ENCODE peak calls at places on chromosomes 13 and 19, in five cellular contexts. One of them, this sample, is unnamed.

GRCh38 chr13:96958286-96958891 is 35.9 kb downstream of the OXGR1 start:
- DNase-seq in neuronal stem cell: peak; percentile 33
- DNase-seq in mesenchymal stem cell: peak; percentile 31
- DNase-seq in trophoblast cell: peak; percentile 14
- DNase-seq in H1: no peak
- DNase-seq in this sample: no peak

GRCh38 chr13:96090240-96091101 is 564 bp downstream of the HS6ST3 start:
- DNase-seq in neuronal stem cell: peak; percentile 11
- DNase-seq in mesenchymal stem cell: no peak
- DNase-seq in trophoblast cell: no peak
- DNase-seq in H1: no peak
- DNase-seq in this sample: peak; percentile 40

GRCh38 chr19:51550848-51551672 is 19.6 kb upstream of the SIGLEC6 start:
- DNase-seq in neuronal stem cell: no peak
- DNase-seq in mesenchymal stem cell: no peak
- DNase-seq in trophoblast cell: peak; percentile 29
- DNase-seq in H1: no peak
- DNase-seq in this sample: no peak

GRCh38 chr13:44768775-44769578 is 192.8 kb upstream of the TSC22D1 start:
- DNase-seq in neuronal stem cell: no peak
- DNase-seq in mesenchymal stem cell: no peak
- DNase-seq in trophoblast cell: peak; percentile 40
- DNase-seq in H1: no peak
- DNase-seq in this sample: no peak

GRCh38 chr13:21639604-21640003 is 31.3 kb upstream of the FGF9 start:
- DNase-seq in neuronal stem cell: peak; percentile 66
- DNase-seq in mesenchymal stem cell: no peak
- DNase-seq in trophoblast cell: no peak
- DNase-seq in H1: no peak
- DNase-seq in this sample: no peak

GRCh38 chr13:51861728-51862300 is at the start of gene CCDC70:
- DNase-seq in neuronal stem cell: no peak
- DNase-seq in mesenchymal stem cell: no peak
- DNase-seq in trophoblast cell: no peak
- DNase-seq in H1: no peak
- DNase-seq in this sample: no peak

GRCh38 chr19:23070353-23070781 is 46.5 kb upstream of the ZNF730 start:
- DNase-seq in neuronal stem cell: no peak
- DNase-seq in mesenchymal stem cell: no peak
- DNase-seq in trophoblast cell: peak; percentile 51
- DNase-seq in H1: peak; percentile 51
- DNase-seq in this sample: peak; percentile 43

GRCh38 chr13:98761126-98761978 is 8.9 kb upstream of the SLC15A1 start:
- DNase-seq in neuronal stem cell: no peak
- DNase-seq in mesenchymal stem cell: peak; percentile 85
- DNase-seq in trophoblast cell: no peak
- DNase-seq in H1: no peak
- DNase-seq in this sample: no peak

GRCh38 chr13:80336335-80336734 is 4.6 kb downstream of the SPRY2 start:
- DNase-seq in neuronal stem cell: no peak
- DNase-seq in mesenchymal stem cell: peak; percentile 44
- DNase-seq in trophoblast cell: no peak
- DNase-seq in H1: no peak
- DNase-seq in this sample: no peak

GRCh38 chr19:2329162-2329505 is 650 bp downstream of the SPPL2B start:
- DNase-seq in neuronal stem cell: no peak
- DNase-seq in mesenchymal stem cell: no peak
- DNase-seq in trophoblast cell: no peak
- DNase-seq in H1: no peak
- DNase-seq in this sample: no peak

GRCh38 chr19:45439190-45439568 is 15.5 kb upstream of the ERCC1 start:
- DNase-seq in neuronal stem cell: no peak
- DNase-seq in mesenchymal stem cell: no peak
- DNase-seq in trophoblast cell: no peak
- DNase-seq in H1: no peak
- DNase-seq in this sample: no peak

GRCh38 chr19:18465214-18465963 is 27.5 kb upstream of the ISYNA1 start:
- DNase-seq in neuronal stem cell: no peak
- DNase-seq in mesenchymal stem cell: no peak
- DNase-seq in trophoblast cell: no peak
- DNase-seq in H1: no peak
- DNase-seq in this sample: no peak

GRCh38 chr19:49533551-49534488 is 6.0 kb downstream of the RCN3 start:
- DNase-seq in neuronal stem cell: peak; percentile 71
- DNase-seq in mesenchymal stem cell: peak; percentile 82
- DNase-seq in trophoblast cell: peak; percentile 44
- DNase-seq in H1: no peak
- DNase-seq in this sample: peak; percentile 79

GRCh38 chr13:110524484-110525254 is 36.9 kb downstream of the RAB20 start:
- DNase-seq in neuronal stem cell: no peak
- DNase-seq in mesenchymal stem cell: no peak
- DNase-seq in trophoblast cell: no peak
- DNase-seq in H1: no peak
- DNase-seq in this sample: no peak

GRCh38 chr13:74869846-74870245 is 612.1 kb downstream of the TBC1D4 start:
- DNase-seq in neuronal stem cell: no peak
- DNase-seq in mesenchymal stem cell: peak; percentile 9
- DNase-seq in trophoblast cell: no peak
- DNase-seq in H1: no peak
- DNase-seq in this sample: no peak

GRCh38 chr13:40408602-40409001 is 257.8 kb downstream of the FOXO1 start:
- DNase-seq in neuronal stem cell: no peak
- DNase-seq in mesenchymal stem cell: peak; percentile 42
- DNase-seq in trophoblast cell: no peak
- DNase-seq in H1: no peak
- DNase-seq in this sample: no peak

GRCh38 chr13:46663216-46663615 is 110.2 kb downstream of the LRCH1 start:
- DNase-seq in neuronal stem cell: no peak
- DNase-seq in mesenchymal stem cell: peak; percentile 34
- DNase-seq in trophoblast cell: no peak
- DNase-seq in H1: no peak
- DNase-seq in this sample: no peak

DNA sequence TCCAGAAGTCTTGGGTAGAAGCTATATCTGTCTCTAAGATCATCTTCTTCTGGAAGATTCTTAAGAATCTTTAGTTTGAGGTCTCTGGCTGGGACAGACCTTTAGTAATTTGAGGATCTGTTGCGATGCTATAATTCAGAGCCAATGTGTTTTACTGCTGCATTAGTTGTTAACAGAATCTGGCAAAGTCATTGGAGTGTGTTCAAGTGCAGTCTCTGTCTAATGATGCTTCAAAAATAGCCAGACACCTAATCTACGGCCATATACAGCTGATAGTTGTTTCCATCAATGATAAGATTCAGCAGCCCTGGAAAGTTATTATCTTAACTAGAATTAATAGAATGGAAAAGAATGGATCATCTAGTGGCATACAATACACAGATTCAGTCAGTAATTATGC is 72.6 kb downstream of the CDK8 start:
- DNase-seq in neuronal stem cell: no peak
- DNase-seq in mesenchymal stem cell: no peak
- DNase-seq in trophoblast cell: no peak
- DNase-seq in H1: no peak
- DNase-seq in this sample: no peak
- H2BK12ac ChIP-seq in neuronal stem cell: no peak overlapping the region
- H2BK12ac ChIP-seq in mesenchymal stem cell: no peak overlapping the region
- H2BK12ac ChIP-seq in trophoblast cell: no peak overlapping the region
- H2BK12ac ChIP-seq in H1: no peak overlapping the region
- H2BK12ac ChIP-seq in this sample: no peak overlapping the region

GRCh38 chr19:15316498-15316897 is 15.8 kb downstream of the BRD4 start:
- DNase-seq in neuronal stem cell: no peak
- DNase-seq in mesenchymal stem cell: peak; percentile 75
- DNase-seq in trophoblast cell: no peak
- DNase-seq in H1: no peak
- DNase-seq in this sample: no peak
- H2AK5ac ChIP-seq in neuronal stem cell: no peak overlapping the region
- H2AK5ac ChIP-seq in mesenchymal stem cell: no peak overlapping the region
- H2AK5ac ChIP-seq in trophoblast cell: no peak overlapping the region
- H2AK5ac ChIP-seq in H1: no peak overlapping the region
- H2AK5ac ChIP-seq in this sample: no peak overlapping the region

GRCh38 chr19:13092206-13092605 is 10.5 kb downstream of the LYL1 start:
- DNase-seq in neuronal stem cell: no peak
- DNase-seq in mesenchymal stem cell: no peak
- DNase-seq in trophoblast cell: no peak
- DNase-seq in H1: no peak
- DNase-seq in this sample: no peak
- H3K9ac ChIP-seq in neuronal stem cell: no peak overlapping the region
- H3K9ac ChIP-seq in mesenchymal stem cell: peak overlapping the region; percentile 59
- H3K9ac ChIP-seq in trophoblast cell: no peak overlapping the region
- H3K9ac ChIP-seq in H1: no peak overlapping the region
- H3K9ac ChIP-seq in this sample: no peak overlapping the region

DNA sequence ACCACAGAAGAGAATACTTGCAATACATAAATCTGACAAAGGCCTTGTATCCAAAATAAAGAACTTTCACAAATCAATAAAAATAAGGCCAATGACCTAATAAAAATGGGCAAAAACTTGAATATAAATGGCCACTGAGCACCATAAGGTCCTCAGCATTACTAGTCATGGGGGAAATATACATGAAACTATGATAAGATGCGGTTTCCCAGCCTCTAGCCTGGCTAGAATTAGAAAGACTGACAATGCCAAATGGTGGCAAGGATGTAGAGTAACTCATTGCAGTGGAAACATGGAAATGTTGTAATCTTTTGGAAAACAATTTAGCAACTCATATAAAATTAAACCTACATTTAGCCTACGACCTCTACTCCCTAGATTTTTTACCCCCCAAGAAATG is 227.1 kb downstream of the GGACT start:
- DNase-seq in neuronal stem cell: no peak
- DNase-seq in mesenchymal stem cell: peak; percentile 13
- DNase-seq in trophoblast cell: no peak
- DNase-seq in H1: no peak
- DNase-seq in this sample: no peak
- H2BK12ac ChIP-seq in neuronal stem cell: no peak overlapping the region
- H2BK12ac ChIP-seq in mesenchymal stem cell: no peak overlapping the region
- H2BK12ac ChIP-seq in trophoblast cell: no peak overlapping the region
- H2BK12ac ChIP-seq in H1: no peak overlapping the region
- H2BK12ac ChIP-seq in this sample: no peak overlapping the region

GRCh38 chr19:4390017-4390861 is 10.1 kb downstream of the SH3GL1 start:
- DNase-seq in neuronal stem cell: no peak
- DNase-seq in mesenchymal stem cell: peak; percentile 67
- DNase-seq in trophoblast cell: no peak
- DNase-seq in H1: peak; percentile 51
- DNase-seq in this sample: peak; percentile 82

GRCh38 chr19:4389511-4390016 is 10.8 kb downstream of the SH3GL1 start:
- DNase-seq in neuronal stem cell: no peak
- DNase-seq in mesenchymal stem cell: no peak
- DNase-seq in trophoblast cell: no peak
- DNase-seq in H1: no peak
- DNase-seq in this sample: no peak

GRCh38 chr19:4391701-4392543 is 8.4 kb downstream of the SH3GL1 start:
- DNase-seq in neuronal stem cell: no peak
- DNase-seq in mesenchymal stem cell: peak; percentile 70
- DNase-seq in trophoblast cell: peak; percentile 98
- DNase-seq in H1: no peak
- DNase-seq in this sample: no peak

GRCh38 chr19:4389064-4389375 is 11.3 kb downstream of the SH3GL1 start:
- DNase-seq in neuronal stem cell: no peak
- DNase-seq in mesenchymal stem cell: no peak
- DNase-seq in trophoblast cell: no peak
- DNase-seq in H1: no peak
- DNase-seq in this sample: no peak

GRCh38 chr19:4390862-4391693 is 9.3 kb downstream of the SH3GL1 start:
- DNase-seq in neuronal stem cell: no peak
- DNase-seq in mesenchymal stem cell: no peak
- DNase-seq in trophoblast cell: peak; percentile 49
- DNase-seq in H1: no peak
- DNase-seq in this sample: no peak
- H2AK5ac ChIP-seq in neuronal stem cell: peak overlapping the region; percentile 71
- H2AK5ac ChIP-seq in mesenchymal stem cell: peak overlapping the region; percentile 28
- H2AK5ac ChIP-seq in trophoblast cell: peak overlapping the region; percentile 74
- H2AK5ac ChIP-seq in H1: no peak overlapping the region
- H2AK5ac ChIP-seq in this sample: no peak overlapping the region

DNA sequence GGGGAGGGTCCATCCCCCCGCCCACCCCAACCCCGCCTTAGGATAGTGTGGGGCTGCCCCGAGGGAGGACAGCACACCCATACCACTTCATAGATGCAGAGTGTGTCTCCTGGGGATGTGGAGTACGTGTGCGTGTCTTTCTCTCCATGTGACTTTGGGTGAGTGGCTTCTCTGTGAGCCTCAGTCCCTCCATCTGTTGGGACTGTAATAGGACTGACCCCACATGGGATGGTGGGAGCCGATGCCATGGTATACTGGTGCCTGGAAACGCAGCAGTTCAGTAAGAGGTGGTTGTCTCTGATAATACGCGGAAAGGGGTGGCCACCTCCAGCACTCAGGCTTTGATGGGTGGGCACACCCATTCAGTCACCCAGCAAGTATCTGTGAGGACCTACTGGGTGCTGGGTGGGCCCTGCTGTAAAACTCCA is 816 bp upstream of the PRKD2 start:
- DNase-seq in neuronal stem cell: no peak
- DNase-seq in mesenchymal stem cell: no peak
- DNase-seq in trophoblast cell: no peak
- DNase-seq in H1: no peak
- DNase-seq in this sample: no peak
- H3K9ac ChIP-seq in neuronal stem cell: no peak overlapping the region
- H3K9ac ChIP-seq in mesenchymal stem cell: peak overlapping the region; percentile 95
- H3K9ac ChIP-seq in trophoblast cell: no peak overlapping the region
- H3K9ac ChIP-seq in H1: peak overlapping the region; percentile 65
- H3K9ac ChIP-seq in this sample: no peak overlapping the region

DNA sequence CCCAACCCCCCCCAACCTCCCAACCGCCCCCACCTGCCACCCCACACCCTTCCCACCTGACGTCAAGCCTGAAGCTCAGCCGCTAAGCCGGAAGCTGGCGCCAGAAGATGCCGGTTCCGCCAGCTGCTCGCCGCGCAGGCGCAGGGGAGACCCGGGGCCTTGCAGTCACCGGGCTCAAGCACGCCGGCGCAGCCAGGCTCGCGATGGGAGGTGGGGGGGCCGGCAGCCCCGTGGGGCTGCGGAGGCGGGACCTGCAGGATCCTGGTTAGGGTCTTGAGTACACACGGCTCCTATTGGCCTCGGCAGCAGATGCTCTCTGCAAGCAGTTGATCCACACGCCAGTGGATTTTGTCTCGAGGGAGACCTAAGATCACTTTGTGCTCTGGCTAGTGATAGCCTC is at the start of gene LIG4:
- DNase-seq in neuronal stem cell: peak; percentile 89
- DNase-seq in mesenchymal stem cell: peak; percentile 92
- DNase-seq in trophoblast cell: peak; percentile 86
- DNase-seq in H1: peak; percentile 93
- DNase-seq in this sample: peak; percentile 97
- H2BK12ac ChIP-seq in neuronal stem cell: no peak within 1 kb of the TSS
- H2BK12ac ChIP-seq in mesenchymal stem cell: no peak within 1 kb of the TSS
- H2BK12ac ChIP-seq in trophoblast cell: no peak within 1 kb of the TSS
- H2BK12ac ChIP-seq in H1: no peak within 1 kb of the TSS
- H2BK12ac ChIP-seq in this sample: no peak within 1 kb of the TSS

GRCh38 chr13:28451482-28452217 is 43.3 kb downstream of the FLT1 start:
- DNase-seq in neuronal stem cell: no peak
- DNase-seq in mesenchymal stem cell: no peak
- DNase-seq in trophoblast cell: peak; percentile 46
- DNase-seq in H1: no peak
- DNase-seq in this sample: peak; percentile 59
- H2AK5ac ChIP-seq in neuronal stem cell: no peak overlapping the region
- H2AK5ac ChIP-seq in mesenchymal stem cell: no peak overlapping the region
- H2AK5ac ChIP-seq in trophoblast cell: no peak overlapping the region
- H2AK5ac ChIP-seq in H1: peak overlapping the region; percentile 78
- H2AK5ac ChIP-seq in this sample: no peak overlapping the region